ENCODE peak calls at places on chromosomes 13 and 19, in four cellular contexts. E, U, Y and Z are unnamed samples.

GRCh38 chr13:40626566-40626965 is 39.9 kb downstream of the FOXO1 start:
- DNase-seq in E (no peak), U (no peak), Y (no peak), Z (no peak)

GRCh38 chr19:19205416-19206410 is 2.5 kb upstream of the NR2C2AP start:
- DNase-seq in E (no peak), U (no peak), Y (no peak), Z (no peak)

GRCh38 chr19:7391218-7391670 is 42.5 kb downstream of the ARHGEF18 start:
- DNase-seq in E (peak; percentile 77), U (no peak), Y (no peak), Z (no peak)

GRCh38 chr13:83780201-83780600 is 102.1 kb downstream of the SLITRK1 start:
- DNase-seq in E (peak; percentile 27), U (no peak), Y (peak; percentile 4), Z (peak; percentile 22)

GRCh38 chr13:38223093-38223492 is 126.6 kb upstream of the UFM1 start:
- DNase-seq in E (peak; percentile 1), U (no peak), Y (no peak), Z (peak; percentile 44)

GRCh38 chr19:41192574-41193419 is at the start of gene CYP2S1:
- DNase-seq in E (no peak), U (no peak), Y (peak; percentile 94), Z (peak; percentile 78)

GRCh38 chr13:20711301-20712044 is 8.0 kb downstream of the IL17D start:
- DNase-seq in E (no peak), U (no peak), Y (peak; percentile 24), Z (peak; percentile 75)

GRCh38 chr13:106580551-106580950 is 12.6 kb upstream of the ARGLU1 start:
- DNase-seq in E (no peak), U (no peak), Y (no peak), Z (no peak)

DNA sequence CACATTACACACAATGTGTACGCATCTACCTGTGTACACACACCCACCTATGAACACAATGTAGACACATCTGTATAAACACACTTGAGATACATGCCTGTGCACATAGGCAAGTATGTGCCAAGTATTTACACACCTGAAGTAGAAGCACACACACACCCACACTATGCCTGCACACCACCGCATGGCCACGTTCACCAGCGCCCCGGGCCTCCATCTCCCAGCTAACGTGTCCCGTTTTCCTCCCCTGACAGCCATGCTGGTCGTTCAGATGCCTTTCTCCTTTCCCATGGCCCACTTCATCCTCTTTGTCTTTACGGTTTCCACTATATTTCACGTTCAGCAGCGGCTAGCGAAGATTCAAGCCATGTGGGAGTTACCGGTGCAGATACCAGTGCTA is 6.9 kb downstream of the FUT2 start:
- DNase-seq in E (no peak), U (no peak), Y (no peak), Z (no peak)
- TF ChIP-seq ESRRA in E (no peak), U (no peak), Y (no peak), Z (no peak)

DNA sequence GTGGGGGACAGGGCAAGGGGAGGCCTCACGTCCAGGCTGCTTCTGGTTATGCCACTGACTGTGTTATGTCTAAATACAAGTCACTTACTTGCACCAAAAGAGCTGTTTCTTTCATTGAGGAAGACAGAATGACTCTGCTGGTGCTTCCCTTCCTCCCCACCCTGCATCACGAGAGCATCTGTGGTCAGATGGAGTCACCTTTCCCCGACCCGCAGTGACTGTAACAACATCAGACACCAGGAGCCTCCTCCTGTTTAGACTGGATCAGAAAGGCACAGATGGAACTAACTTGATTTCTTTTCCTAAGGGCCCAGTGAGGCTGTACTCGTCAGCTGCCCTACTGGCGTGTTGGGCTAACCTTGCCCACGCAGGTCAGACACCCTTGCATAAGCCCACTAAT is 90.3 kb upstream of the ZNF536 start:
- DNase-seq in E (no peak), U (no peak), Y (no peak), Z (no peak)
- TF ChIP-seq SP1 in E (no peak), U (no peak), Y (no peak), Z (no peak)

DNA sequence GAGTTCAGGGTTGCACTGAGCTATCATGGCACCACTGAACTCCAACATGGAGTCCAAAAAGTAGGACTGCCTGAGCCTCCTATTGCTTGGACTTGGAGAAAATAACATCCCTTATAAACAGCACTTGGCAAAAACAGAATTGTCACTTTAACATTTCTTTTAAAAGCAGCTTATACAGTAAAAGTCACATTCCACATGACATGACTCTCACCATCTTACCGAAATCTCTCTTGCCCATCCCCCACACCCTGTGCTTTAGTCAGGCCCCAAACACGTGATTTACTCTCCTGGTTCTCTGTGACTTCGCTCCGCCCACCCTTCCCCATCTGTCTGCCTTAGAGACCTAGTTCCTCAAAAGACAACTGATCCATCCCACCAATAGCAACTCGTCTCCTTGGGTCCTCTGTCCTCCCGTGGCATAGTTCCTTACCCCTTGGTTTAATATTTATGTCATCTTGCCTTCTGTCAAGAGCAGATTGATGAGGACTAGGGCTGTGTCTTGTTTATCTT is 4.6 kb downstream of the SAFB start:
- DNase-seq in E (no peak), U (peak; percentile 48), Y (peak; percentile 45), Z (peak; percentile 26)
- TF ChIP-seq ETV6 in E (no peak), U (no peak), Y (no peak), Z (no peak)

GRCh38 chr13:77386880-77387606 is 60.1 kb upstream of the MYCBP2 start:
- DNase-seq in E (no peak), U (no peak), Y (no peak), Z (no peak)
- TF ChIP-seq ESRRA in E (no peak), U (no peak), Y (no peak), Z (no peak)